ENCODE peak calls at places on chromosomes 11 and 22, in nine cellular contexts. V is body of pancreas, B is H54, U is NB4, F is stomach, G is esophagus muscularis mucosa, L is prostate gland, Z is A549, S is sigmoid colon. H is an unnamed sample.

GRCh38 chr11:47051217-47051616 is 114.7 kb downstream of the CSTPP1 start:
- DNase-seq in G (no peak), Z (no peak), S (no peak), F (no peak), L (no peak), V (no peak), U (no peak), B (no peak), H (no peak)

GRCh38 chr11:85737738-85738137 is 51.7 kb upstream of the CCDC89 start:
- DNase-seq in B (no peak), S (no peak), V (no peak), L (no peak), F (no peak), U (peak; percentile 32), G (peak; percentile 75), Z (no peak), H (peak; percentile 22)

GRCh38 chr11:108221401-108221800 is 1.0 kb downstream of the NPAT start:
- DNase-seq in U (peak; percentile 28), F (no peak), Z (no peak), L (no peak), V (no peak), S (no peak), B (no peak), G (no peak), H (no peak)

GRCh38 chr22:44462246-44463015 is 35.6 kb downstream of the RTL6 start:
- DNase-seq in L (no peak), Z (no peak), F (peak; percentile 20), B (no peak), U (no peak), G (peak; percentile 74), S (no peak), V (no peak), H (no peak)

GRCh38 chr11:26842458-26842841 is 120.6 kb upstream of the SLC5A12 start:
- DNase-seq in L (no peak), Z (no peak), G (no peak), V (no peak), U (no peak), S (peak; percentile 63), B (no peak), F (no peak), H (no peak)

GRCh38 chr22:46697811-46698515 is 40.1 kb downstream of the CERK start:
- DNase-seq in Z (no peak), V (no peak), U (no peak), S (peak; percentile 50), F (no peak), B (no peak), G (no peak), L (no peak), H (no peak)

GRCh38 chr11:24298126-24298525 is 198.7 kb upstream of the LUZP2 start:
- DNase-seq in S (no peak), B (no peak), U (no peak), V (no peak), F (no peak), G (no peak), Z (no peak), L (no peak), H (no peak)

GRCh38 chr11:57444362-57445074 is 15.8 kb upstream of the RTN4RL2 start:
- DNase-seq in V (no peak), U (peak; percentile 92), B (no peak), G (no peak), S (no peak), Z (peak; percentile 93), F (no peak), L (no peak), H (no peak)

GRCh38 chr11:34379081-34379480 is 21.3 kb upstream of the ABTB2 start:
- DNase-seq in U (peak; percentile 89), S (no peak), G (no peak), L (no peak), B (no peak), Z (no peak), F (no peak), V (no peak), H (no peak)

GRCh38 chr11:44799036-44799435 is 72.3 kb downstream of the TSPAN18 start:
- DNase-seq in S (no peak), U (no peak), Z (no peak), B (no peak), F (no peak), L (no peak), G (no peak), V (no peak), H (no peak)

GRCh38 chr11:73430326-73430725 is 54.1 kb downstream of the RELT start:
- DNase-seq in S (no peak), B (no peak), G (no peak), L (no peak), Z (no peak), F (no peak), V (no peak), U (no peak), H (no peak)

GRCh38 chr11:10659339-10660216 is 34.0 kb downstream of the IRAG1 start:
- DNase-seq in V (peak; percentile 16), S (peak; percentile 88), F (no peak), U (peak; percentile 87), G (no peak), Z (peak; percentile 84), B (peak; percentile 30), L (no peak), H (peak; percentile 37)

GRCh38 chr11:62954478-62954877 is 30.3 kb downstream of the SLC22A6 start:
- DNase-seq in F (peak; percentile 5), L (no peak), S (no peak), U (no peak), G (no peak), Z (no peak), V (no peak), B (no peak), H (no peak)
- TF ChIP-seq POLR2A in F (no peak), L (no peak), S (no peak), U (no peak), G (no peak), Z (no peak), V (no peak), B (no peak), H (no peak)

GRCh38 chr11:3381794-3382193 is 2.8 kb upstream of the ZNF195 start:
- DNase-seq in Z (no peak), U (no peak), V (no peak), G (no peak), S (no peak), F (no peak), B (no peak), L (no peak), H (no peak)

GRCh38 chr11:3375552-3375951 is 3.4 kb downstream of the ZNF195 start:
- DNase-seq in G (no peak), Z (no peak), L (no peak), B (no peak), U (peak; percentile 48), V (no peak), F (no peak), S (no peak), H (no peak)

GRCh38 chr11:3382613-3383275 is 3.8 kb upstream of the ZNF195 start:
- DNase-seq in F (no peak), L (no peak), B (no peak), G (no peak), Z (no peak), S (no peak), U (no peak), V (no peak), H (peak; percentile 17)

GRCh38 chr11:3380706-3381570 is 2.0 kb upstream of the ZNF195 start:
- DNase-seq in Z (no peak), F (no peak), S (no peak), U (no peak), V (no peak), G (no peak), B (no peak), L (no peak), H (no peak)

GRCh38 chr11:3378426-3379423 is at the start of gene ZNF195:
- DNase-seq in V (peak; percentile 99), B (peak; percentile 96), S (peak; percentile 99), U (peak; percentile 99), F (peak; percentile 99), G (peak; percentile 100), Z (peak; percentile 99), L (peak; percentile 98), H (peak; percentile 99)
- TF ChIP-seq POLR2A in V (peak; percentile 93), B (peak; percentile 89), S (peak; percentile 38), U (peak; percentile 85), F (no peak), G (no peak), Z (peak; percentile 90), L (peak; percentile 77), H (peak; percentile 86)

DNA sequence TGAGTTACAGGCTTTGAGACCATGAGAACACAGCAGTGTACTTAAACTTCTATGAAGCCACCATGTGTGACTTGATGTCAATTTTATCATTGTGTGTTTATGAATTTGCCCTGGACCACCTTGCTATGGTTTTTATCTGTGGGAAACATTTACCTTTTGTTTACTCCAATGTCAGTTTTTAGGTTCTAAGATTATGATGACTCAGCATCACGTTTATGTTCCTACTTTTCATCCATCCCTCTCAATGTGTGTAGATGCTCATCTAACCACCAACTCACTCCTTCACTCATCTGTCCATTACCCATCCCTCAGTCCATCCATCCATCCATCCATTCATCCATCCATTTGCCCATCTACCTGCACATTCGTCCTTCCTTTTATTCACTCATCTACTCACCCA is 338.8 kb downstream of the MIAT start:
- DNase-seq in V (no peak), F (no peak), B (no peak), S (no peak), Z (no peak), U (no peak), G (no peak), L (no peak), H (no peak)
- TF ChIP-seq POLR2A in V (no peak), F (no peak), B (no peak), S (no peak), Z (no peak), U (no peak), G (no peak), L (no peak), H (no peak)

GRCh38 chr11:109968781-109969180 is 124.4 kb upstream of the ZC3H12C start:
- DNase-seq in U (peak; percentile 37), V (no peak), F (no peak), Z (no peak), S (no peak), L (no peak), B (no peak), G (no peak), H (no peak)

GRCh38 chr11:109970516-109971183 is 122.5 kb upstream of the ZC3H12C start:
- DNase-seq in F (no peak), U (no peak), G (no peak), B (no peak), V (no peak), S (no peak), L (no peak), Z (no peak), H (no peak)

GRCh38 chr11:109972939-109973338 is 120.3 kb upstream of the ZC3H12C start:
- DNase-seq in S (no peak), F (no peak), U (peak; percentile 7), Z (no peak), V (no peak), L (no peak), B (no peak), G (no peak), H (no peak)

GRCh38 chr11:109971184-109971523 is 122.0 kb upstream of the ZC3H12C start:
- DNase-seq in B (peak; percentile 3), V (no peak), S (no peak), L (no peak), G (no peak), Z (no peak), F (no peak), U (no peak), H (no peak)

DNA sequence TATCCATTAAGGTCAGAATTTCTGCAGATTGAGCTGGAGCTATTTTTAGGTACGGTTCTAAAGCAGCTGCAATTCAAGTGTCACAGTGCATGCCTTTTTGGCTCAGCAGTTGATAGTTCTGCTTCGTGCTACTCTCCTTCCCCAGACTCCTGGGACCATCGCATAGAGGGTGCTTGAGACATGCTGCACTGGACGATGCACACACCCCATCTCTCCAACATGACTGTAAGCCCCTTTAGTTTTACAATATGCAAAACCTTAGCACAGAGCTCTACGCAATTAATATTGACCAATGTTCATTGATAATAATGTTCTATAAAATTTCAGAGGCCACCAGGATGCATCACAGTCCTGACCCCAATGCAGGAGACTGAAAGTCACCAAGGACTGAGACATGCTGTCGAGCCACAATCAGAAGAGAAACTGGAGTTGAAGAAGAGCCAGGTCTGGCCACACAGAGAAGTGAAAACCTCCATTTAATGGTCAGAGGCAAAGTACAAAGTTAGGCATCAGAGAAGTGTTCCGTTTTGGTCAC is 120.9 kb upstream of the ZC3H12C start:
- DNase-seq in U (no peak), B (no peak), S (no peak), V (no peak), F (no peak), Z (no peak), L (no peak), G (no peak), H (no peak)
- TF ChIP-seq POLR2A in U (no peak), B (no peak), S (no peak), V (no peak), F (no peak), Z (no peak), L (no peak), G (no peak), H (no peak)